ENCODE peak calls at places on chromosomes 12 and 14, in eight cellular contexts. A is endothelial cell, I is bronchial epithelial cell, V is adrenal gland, G is AG04449, W is ovary, Q is WTC11, J is cardiac fibroblast. P is an unnamed sample.
A peak's percentile ranks its signal among the peaks of the same experiment; 100 is the strongest.

GRCh38 chr12:96520767-96521166 is 31.4 kb downstream of the CFAP54 start:
- DNase-seq in A (no peak), I (peak; percentile 42), V (no peak), G (no peak), W (no peak), Q (no peak), J (peak; percentile 34), P (no peak)

GRCh38 chr12:67697981-67698380 is 49.4 kb downstream of the DYRK2 start:
- DNase-seq in A (no peak), I (no peak), V (no peak), G (no peak), W (no peak), Q (no peak), J (no peak), P (no peak)

GRCh38 chr12:110224379-110225304 is 56.4 kb upstream of the ATP2A2 start:
- DNase-seq in A (no peak), I (peak; percentile 89), V (peak; percentile 55), G (peak; percentile 54), W (no peak), Q (no peak), J (peak; percentile 91), P (no peak)

GRCh38 chr12:46266382-46266791 is 2.5 kb downstream of the SLC38A1 start:
- DNase-seq in A (no peak), I (peak; percentile 62), V (no peak), G (no peak), W (no peak), Q (no peak), J (peak; percentile 56), P (no peak)

GRCh38 chr14:39576726-39577125 is 144.5 kb upstream of the FBXO33 start:
- DNase-seq in A (no peak), I (peak; percentile 8), V (no peak), G (no peak), W (no peak), Q (no peak), J (no peak), P (no peak)

GRCh38 chr12:50546441-50547318 is 41.9 kb downstream of the DIP2B start:
- DNase-seq in A (no peak), I (no peak), V (no peak), G (no peak), W (no peak), Q (no peak), J (peak; percentile 25), P (no peak)

GRCh38 chr14:65336191-65336591 is 76.3 kb upstream of the FUT8 start:
- DNase-seq in A (no peak), I (no peak), V (no peak), G (peak; percentile 37), W (no peak), Q (no peak), J (peak; percentile 71), P (no peak)

GRCh38 chr12:107400686-107401447 is 284.7 kb upstream of the PWP1 start:
- DNase-seq in A (no peak), I (no peak), V (no peak), G (no peak), W (no peak), Q (no peak), J (peak; percentile 76), P (no peak)

GRCh38 chr14:22843123-22843925 is 6.9 kb downstream of the MMP14 start:
- DNase-seq in A (no peak), I (no peak), V (no peak), G (no peak), W (no peak), Q (no peak), J (no peak), P (no peak)

GRCh38 chr12:76548222-76548837 is 11.2 kb downstream of the OSBPL8 start:
- DNase-seq in A (no peak), I (peak; percentile 57), V (no peak), G (no peak), W (no peak), Q (no peak), J (peak; percentile 20), P (no peak)

GRCh38 chr14:63986789-63987533 is 134.2 kb downstream of the SYNE2 start:
- DNase-seq in A (no peak), I (peak; percentile 81), V (no peak), G (peak; percentile 53), W (no peak), Q (no peak), J (peak; percentile 96), P (no peak)

GRCh38 chr14:61077946-61078738 is 97.1 kb downstream of the SLC38A6 start:
- DNase-seq in A (no peak), I (peak; percentile 72), V (no peak), G (no peak), W (no peak), Q (no peak), J (peak; percentile 36), P (no peak)

GRCh38 chr12:1606021-1606622 is 11.7 kb upstream of the FBXL14 start:
- DNase-seq in A (no peak), I (peak; percentile 93), V (peak; percentile 94), G (no peak), W (peak; percentile 95), Q (peak; percentile 37), J (peak; percentile 95), P (peak; percentile 60)

DNA sequence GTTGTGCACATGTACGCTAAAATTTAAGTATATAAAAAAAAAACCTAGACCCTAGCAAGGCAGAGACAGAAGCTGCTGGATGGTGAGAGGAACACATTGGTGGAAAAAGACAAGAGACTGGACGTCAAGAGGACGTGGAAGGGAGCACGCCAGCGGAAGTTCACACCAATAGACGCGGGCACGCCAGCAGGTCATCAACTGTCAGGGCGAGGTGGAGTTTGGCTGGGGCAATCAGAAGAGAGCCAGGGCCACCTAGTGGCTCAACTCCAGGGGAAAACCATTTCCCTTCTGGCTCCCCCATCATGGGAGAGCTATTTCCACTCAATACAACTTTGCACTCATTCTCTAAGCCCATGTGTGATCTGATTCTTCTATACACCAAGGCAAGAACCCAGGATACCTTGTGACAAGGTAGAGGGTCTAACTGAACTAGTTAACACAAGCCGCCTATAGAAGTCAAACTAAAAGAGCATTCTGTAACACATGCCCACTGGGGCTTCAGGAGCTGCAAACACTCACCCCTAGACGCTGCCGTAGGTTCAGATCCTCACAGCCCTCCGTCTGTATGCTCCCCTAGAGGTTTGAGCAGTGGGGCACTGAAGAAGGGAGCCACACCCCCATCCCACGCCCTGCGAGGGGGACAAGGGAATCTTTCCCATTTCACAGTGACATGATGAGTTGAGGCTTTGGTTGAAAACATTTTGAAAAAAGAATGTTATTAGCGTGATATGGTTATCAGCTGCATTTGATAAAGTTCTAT is 702.7 kb downstream of the TMTC2 start:
- DNase-seq in A (peak; percentile 7), I (no peak), V (peak; percentile 37), G (no peak), W (no peak), Q (peak; percentile 63), J (no peak), P (no peak)
- TF ChIP-seq CTCF in A (peak; percentile 27), I (peak; percentile 42), V (peak; percentile 41), G (no peak), W (no peak), Q (peak; percentile 41), J (no peak), P (no peak)

GRCh38 chr12:22994276-22994675 is 369.3 kb downstream of the ETNK1 start:
- DNase-seq in A (no peak), I (peak; percentile 90), V (no peak), G (no peak), W (no peak), Q (no peak), J (no peak), P (no peak)

GRCh38 chr12:22993639-22994038 is 368.7 kb downstream of the ETNK1 start:
- DNase-seq in A (no peak), I (peak; percentile 79), V (no peak), G (no peak), W (no peak), Q (no peak), J (no peak), P (no peak)

GRCh38 chr12:22986997-22987396 is 362.0 kb downstream of the ETNK1 start:
- DNase-seq in A (no peak), I (peak; percentile 45), V (no peak), G (no peak), W (no peak), Q (no peak), J (peak; percentile 18), P (no peak)

DNA sequence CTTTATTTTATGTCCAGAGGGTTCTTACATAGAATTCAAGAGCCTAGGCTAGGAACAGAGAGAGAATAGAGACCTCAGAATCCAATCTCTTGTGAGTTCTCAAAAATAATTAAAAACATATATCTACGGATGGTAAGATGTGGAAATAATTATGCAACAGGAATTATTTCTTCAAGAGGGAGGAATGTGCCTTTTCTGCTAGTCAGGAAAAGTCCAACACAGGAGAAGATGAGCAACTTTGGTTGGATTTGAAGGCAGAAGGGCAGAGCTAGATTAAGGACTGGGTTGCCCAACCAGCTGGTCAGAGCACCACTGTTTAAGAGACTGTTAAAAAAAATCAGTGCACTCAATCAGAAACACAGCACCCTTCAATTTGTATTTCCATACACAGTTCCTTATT is 365.5 kb downstream of the ETNK1 start:
- DNase-seq in A (no peak), I (no peak), V (no peak), G (no peak), W (no peak), Q (no peak), J (no peak), P (no peak)
- TF ChIP-seq CTCF in A (no peak), I (no peak), V (no peak), G (no peak), W (no peak), Q (no peak), J (no peak), P (no peak)

GRCh38 chr12:24014853-24015590 is 65.6 kb upstream of the SOX5 start:
- DNase-seq in A (no peak), I (no peak), V (no peak), G (no peak), W (no peak), Q (no peak), J (no peak), P (no peak)

GRCh38 chr12:24015771-24016170 is 66.3 kb upstream of the SOX5 start:
- DNase-seq in A (no peak), I (no peak), V (no peak), G (no peak), W (no peak), Q (no peak), J (no peak), P (no peak)

GRCh38 chr12:24014240-24014639 is 64.8 kb upstream of the SOX5 start:
- DNase-seq in A (no peak), I (no peak), V (no peak), G (no peak), W (no peak), Q (no peak), J (no peak), P (no peak)

GRCh38 chr12:24011927-24012326 is 62.5 kb upstream of the SOX5 start:
- DNase-seq in A (no peak), I (no peak), V (no peak), G (no peak), W (no peak), Q (no peak), J (no peak), P (no peak)

DNA sequence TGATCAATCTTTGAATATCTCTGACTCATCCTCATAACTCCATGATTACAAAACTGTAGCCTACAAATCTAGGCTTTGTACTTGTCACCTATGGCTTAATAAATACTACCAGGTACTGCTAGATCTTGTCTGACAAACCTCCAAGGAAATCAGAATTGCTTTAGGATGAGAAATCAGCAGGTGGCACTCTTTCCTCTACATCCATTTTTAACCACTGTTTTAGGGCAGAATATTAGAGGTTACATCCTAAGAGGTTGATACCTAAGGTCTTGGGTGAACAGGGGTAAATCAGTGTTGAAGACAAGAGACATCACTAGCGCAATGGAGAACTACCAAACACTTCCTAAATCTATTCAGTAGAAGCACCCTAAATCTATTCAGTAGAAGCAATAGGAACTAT is 63.1 kb upstream of the SOX5 start:
- DNase-seq in A (no peak), I (peak; percentile 35), V (no peak), G (no peak), W (no peak), Q (no peak), J (peak; percentile 46), P (no peak)
- TF ChIP-seq CTCF in A (no peak), I (no peak), V (no peak), G (no peak), W (no peak), Q (no peak), J (peak; percentile 36), P (no peak)

GRCh38 chr12:59650594-59651229 is 54.9 kb downstream of the SLC16A7 start:
- DNase-seq in A (no peak), I (no peak), V (peak; percentile 19), G (no peak), W (no peak), Q (no peak), J (peak; percentile 37), P (no peak)
- TF ChIP-seq CTCF in A (no peak), I (no peak), V (no peak), G (no peak), W (no peak), Q (no peak), J (peak; percentile 3), P (no peak)

P was measured in activated B cell treated with CpG ODN at 0.5 μM for 24 hours.